ENCODE peak calls at places on chromosomes 16 and 17, in nine cellular contexts. X is AG10803; R is activated T-helper 1 cell treated with Interleukin-2 at 50 U/mL for 16 hours; B is occipital lobe; H is HEK293T; E is D721Med; Q is MCF 10A; K is NCI-H146; V is stimulated activated naive CD8-positive, alpha-beta T cell treated with anti-CD3 and anti-CD28 coated beads, Interleukin-15, amount 100 ng/mL, for 72 hours. M is an unnamed sample.

GRCh38 chr17:69909389-69909788 is 165.6 kb upstream of the KCNJ16 start:
- DNase-seq in X (peak), R (no peak), B (no peak), H (no peak), E (no peak), Q (no peak), K (no peak), V (no peak), M (no peak)

GRCh38 chr17:35022536-35023063 is 40.9 kb downstream of the RFFL start:
- DNase-seq in X (peak), R (peak), B (peak), H (no peak), E (no peak), Q (peak), K (no peak), V (peak), M (peak)

GRCh38 chr17:66398059-66398458 is 95.6 kb downstream of the PRKCA start:
- DNase-seq in X (no peak), R (no peak), B (no peak), H (no peak), E (no peak), Q (no peak), K (no peak), V (no peak), M (no peak)

GRCh38 chr16:87729266-87729954 is 36.4 kb downstream of the KLHDC4 start:
- DNase-seq in X (no peak), R (no peak), B (no peak), H (no peak), E (no peak), Q (no peak), K (no peak), V (no peak), M (no peak)

GRCh38 chr17:80256034-80256350 is 4.7 kb upstream of the RNF213 start:
- DNase-seq in X (no peak), R (no peak), B (no peak), H (no peak), E (no peak), Q (no peak), K (no peak), V (no peak), M (no peak)

GRCh38 chr16:69872888-69873287 is 78.2 kb upstream of the CLEC18A start:
- DNase-seq in X (no peak), R (no peak), B (no peak), H (no peak), E (no peak), Q (no peak), K (no peak), V (no peak), M (no peak)

GRCh38 chr16:87705780-87706277 is 60.0 kb downstream of the KLHDC4 start:
- DNase-seq in X (no peak), R (no peak), B (no peak), H (no peak), E (no peak), Q (no peak), K (peak), V (no peak), M (no peak)

GRCh38 chr16:30395992-30396560 is 856 bp downstream of the ZNF48 start:
- DNase-seq in X (no peak), R (no peak), B (no peak), H (peak), E (no peak), Q (no peak), K (peak), V (no peak), M (peak)

GRCh38 chr16:57764341-57765159 is 29.0 kb downstream of the KATNB1 start:
- DNase-seq in X (peak), R (no peak), B (no peak), H (peak), E (no peak), Q (peak), K (peak), V (no peak), M (peak)

GRCh38 chr16:1505912-1506311 is 12.8 kb downstream of the TELO2 start:
- DNase-seq in X (no peak), R (no peak), B (no peak), H (no peak), E (no peak), Q (no peak), K (no peak), V (no peak), M (no peak)

GRCh38 chr17:80307994-80308671 is 47.5 kb downstream of the RNF213 start:
- DNase-seq in X (no peak), R (no peak), B (no peak), H (no peak), E (peak), Q (no peak), K (no peak), V (no peak), M (no peak)

M was measured in MG63.